ENCODE peak calls at places on chromosomes 7 and 10, in six cellular contexts. D is GM20000, Q is hepatocyte, K is neural progenitor cell, J is sigmoid colon, N is OCI-LY7. V is an unnamed sample.

GRCh38 chr7:117308891-117309290 is 14.0 kb downstream of the WNT2 start:
- DNase-seq in D (no peak), K (no peak), Q (no peak), N (no peak), J (no peak), V (no peak)

GRCh38 chr7:35617076-35617475 is 77.9 kb downstream of the HERPUD2 start:
- DNase-seq in Q (no peak), N (no peak), J (no peak), D (no peak), K (no peak), V (no peak)

GRCh38 chr10:125008689-125009579 is 67.0 kb downstream of the ZRANB1 start:
- DNase-seq in N (no peak), D (no peak), J (peak; percentile 63), K (peak; percentile 63), Q (no peak), V (no peak)

GRCh38 chr7:36192050-36192824 is 39.2 kb downstream of the EEPD1 start:
- DNase-seq in K (no peak), J (peak; percentile 69), D (no peak), Q (peak; percentile 21), N (peak; percentile 65), V (no peak)

GRCh38 chr7:152081088-152081487 is 55.6 kb downstream of the GALNT11 start:
- DNase-seq in D (no peak), Q (peak; percentile 38), K (peak; percentile 58), N (no peak), J (no peak), V (no peak)

GRCh38 chr7:47549397-47549796 is 32.5 kb downstream of the TNS3 start:
- DNase-seq in K (no peak), N (no peak), D (no peak), J (no peak), Q (no peak), V (no peak)

GRCh38 chr10:127937069-127937468 is 30.2 kb downstream of the PTPRE start:
- DNase-seq in K (no peak), Q (no peak), J (no peak), D (no peak), N (no peak), V (no peak)

GRCh38 chr10:24643679-24644209 is 79.9 kb downstream of the ARHGAP21 start:
- DNase-seq in K (no peak), J (no peak), N (no peak), Q (no peak), D (no peak), V (no peak)

GRCh38 chr7:134343796-134344195 is 27.1 kb upstream of the SLC35B4 start:
- DNase-seq in K (no peak), D (no peak), N (no peak), J (no peak), Q (no peak), V (no peak)

GRCh38 chr10:72126184-72126871 is 38.0 kb upstream of the SPOCK2 start:
- DNase-seq in J (no peak), D (no peak), K (peak; percentile 40), N (peak; percentile 62), Q (peak; percentile 17), V (no peak)

GRCh38 chr10:76036410-76036940 is 605.1 kb downstream of the LRMDA start:
- DNase-seq in D (peak; percentile 79), K (peak; percentile 69), Q (peak; percentile 82), J (peak; percentile 90), N (peak; percentile 23), V (no peak)

GRCh38 chr10:132654708-132655661 is 117.4 kb downstream of the INPP5A start:
- DNase-seq in J (no peak), D (peak; percentile 91), K (peak; percentile 82), N (peak; percentile 54), Q (peak; percentile 78), V (peak; percentile 55)

GRCh38 chr10:28291881-28292297 is 11.0 kb downstream of the MPP7 start:
- DNase-seq in N (no peak), J (no peak), Q (peak; percentile 39), K (no peak), D (no peak), V (no peak)

GRCh38 chr7:102412548-102412947 is 16.4 kb downstream of the PRKRIP1 start:
- DNase-seq in D (no peak), N (peak; percentile 63), Q (no peak), K (peak; percentile 38), J (no peak), V (no peak)

GRCh38 chr10:71476249-71477011 is 79.7 kb downstream of the CDH23 start:
- DNase-seq in J (peak; percentile 84), Q (no peak), D (no peak), N (no peak), K (no peak), V (no peak)

GRCh38 chr7:20219062-20219445 is 1.9 kb upstream of the MACC1 start:
- DNase-seq in D (no peak), Q (no peak), J (no peak), K (no peak), N (no peak), V (no peak)

GRCh38 chr7:20220824-20221547 is 3.8 kb upstream of the MACC1 start:
- DNase-seq in K (no peak), N (no peak), D (no peak), Q (no peak), J (no peak), V (no peak)

GRCh38 chr7:20220293-20220755 is 3.1 kb upstream of the MACC1 start:
- DNase-seq in J (no peak), N (peak; percentile 9), Q (no peak), K (no peak), D (no peak), V (no peak)

GRCh38 chr7:20218261-20218660 is 1.1 kb upstream of the MACC1 start:
- DNase-seq in K (no peak), Q (no peak), D (no peak), N (no peak), J (no peak), V (no peak)

DNA sequence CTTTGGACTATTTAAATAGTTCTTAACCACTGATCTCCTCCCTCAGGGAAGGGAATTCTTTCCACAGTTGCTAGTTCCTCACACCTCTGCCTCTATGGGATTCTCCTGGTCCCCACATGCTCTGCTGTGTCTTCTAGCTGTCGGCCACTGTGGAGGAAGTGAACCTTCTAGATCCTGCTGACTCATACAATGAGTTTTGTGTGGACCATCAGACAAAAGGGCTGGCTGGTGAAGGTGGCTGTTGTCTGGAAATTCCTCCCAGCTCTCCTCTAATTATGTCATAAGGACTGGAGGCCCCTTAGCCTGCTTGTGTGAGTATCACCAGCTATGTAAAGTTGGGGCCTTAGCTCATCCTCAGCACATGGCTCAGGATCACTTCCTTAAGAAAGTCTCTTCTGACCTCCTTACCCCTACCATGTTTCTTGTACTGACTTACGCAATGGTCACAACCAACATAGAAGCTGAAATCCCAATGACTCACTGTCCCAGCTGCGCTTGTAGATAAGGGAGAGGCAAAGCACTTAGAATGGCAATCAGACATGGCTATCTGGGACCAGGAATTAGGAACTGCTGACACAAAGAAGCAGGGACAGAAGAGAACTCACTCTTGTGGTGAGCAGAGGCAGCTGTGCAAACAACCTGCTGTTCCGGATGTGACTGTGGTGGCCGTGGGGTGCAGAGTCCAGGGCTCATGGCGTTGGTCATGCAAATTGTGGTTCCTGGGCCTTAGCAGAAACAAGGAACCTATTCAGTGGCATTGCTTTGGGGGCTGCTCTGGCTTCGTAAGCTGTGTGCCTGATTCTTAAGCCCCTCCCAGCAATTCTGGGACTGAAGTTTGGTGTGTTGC is 2.5 kb upstream of the MACC1 start:
- DNase-seq in Q (peak; percentile 85), J (peak; percentile 80), D (peak; percentile 61), N (peak; percentile 83), K (no peak), V (no peak)
- TF ChIP-seq CTCF in Q (no peak), J (no peak), D (no peak), N (no peak), K (no peak), V (no peak)

DNA sequence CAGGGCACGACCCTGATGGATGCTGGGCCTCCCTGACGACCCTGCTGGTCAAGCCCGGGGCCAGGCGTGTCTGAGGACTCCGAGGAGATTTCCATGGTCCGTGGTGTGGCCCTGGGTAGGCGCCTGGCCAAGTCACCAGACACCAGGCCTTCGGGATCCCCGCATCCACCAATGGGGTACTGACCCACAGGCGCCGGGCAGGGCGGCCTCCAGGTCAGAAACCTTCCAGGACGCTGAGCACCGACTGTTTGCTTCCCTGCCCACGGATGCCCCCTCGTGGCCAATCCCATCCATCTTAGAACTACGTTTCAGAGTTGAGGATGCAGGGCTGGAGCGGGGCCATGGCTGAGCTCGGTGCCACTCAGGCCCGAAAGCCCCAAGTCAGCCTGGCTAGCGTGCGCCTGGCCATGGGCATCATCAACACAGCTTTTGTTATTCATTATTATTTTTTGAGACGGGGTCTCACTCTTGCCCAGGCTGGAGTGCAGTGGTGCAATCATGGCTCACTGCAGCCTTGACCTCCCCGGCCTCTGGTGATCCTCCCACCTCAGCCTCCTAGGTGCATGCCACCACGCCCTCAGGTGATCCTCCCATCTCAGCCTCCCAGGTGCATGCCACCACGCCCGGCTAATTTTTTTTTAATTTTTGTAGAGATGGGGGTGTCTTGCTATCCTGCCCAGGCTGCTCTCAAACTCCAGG is 7.1 kb upstream of the AMZ1 start:
- DNase-seq in Q (peak; percentile 87), N (peak; percentile 62), K (peak; percentile 85), J (peak; percentile 85), D (peak; percentile 88), V (peak; percentile 90)
- TF ChIP-seq CTCF in Q (peak; percentile 66), N (peak; percentile 80), K (peak; percentile 73), J (peak; percentile 43), D (peak; percentile 63), V (peak; percentile 71)

GRCh38 chr10:84608126-84608525 is 279.7 kb downstream of the CCSER2 start:
- DNase-seq in J (no peak), K (no peak), N (no peak), D (no peak), Q (no peak), V (no peak)

GRCh38 chr10:84607523-84607922 is 279.1 kb downstream of the CCSER2 start:
- DNase-seq in N (no peak), D (no peak), J (no peak), K (no peak), Q (no peak), V (no peak)

GRCh38 chr10:84606428-84606827 is 278.0 kb downstream of the CCSER2 start:
- DNase-seq in J (no peak), Q (no peak), K (no peak), D (no peak), N (no peak), V (no peak)

GRCh38 chr10:84605802-84606201 is 277.4 kb downstream of the CCSER2 start:
- DNase-seq in J (no peak), N (no peak), K (no peak), D (no peak), Q (no peak), V (no peak)

DNA sequence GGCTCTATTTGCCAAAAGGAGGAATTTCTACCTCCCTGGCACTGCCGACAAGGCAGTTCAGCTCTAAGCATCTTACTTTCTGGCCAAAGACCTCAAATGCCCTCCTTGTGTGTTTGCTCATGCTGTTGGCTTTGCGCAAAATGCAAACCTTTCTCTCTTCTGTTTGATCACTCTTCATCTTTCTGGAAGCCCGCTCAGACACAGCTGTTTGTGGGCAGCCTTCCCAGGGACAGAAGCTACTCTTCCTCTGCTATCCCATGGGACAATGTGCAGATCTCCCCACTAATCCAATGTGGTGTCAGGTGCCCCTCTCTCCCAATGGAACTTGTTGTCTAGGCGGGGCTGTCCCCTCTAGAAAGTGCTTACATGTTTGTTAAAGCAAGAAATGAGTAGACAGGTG is 278.7 kb downstream of the CCSER2 start:
- DNase-seq in Q (no peak), N (no peak), K (no peak), J (no peak), D (no peak), V (no peak)
- TF ChIP-seq CTCF in Q (no peak), N (no peak), K (no peak), J (no peak), D (no peak), V (no peak)

DNA sequence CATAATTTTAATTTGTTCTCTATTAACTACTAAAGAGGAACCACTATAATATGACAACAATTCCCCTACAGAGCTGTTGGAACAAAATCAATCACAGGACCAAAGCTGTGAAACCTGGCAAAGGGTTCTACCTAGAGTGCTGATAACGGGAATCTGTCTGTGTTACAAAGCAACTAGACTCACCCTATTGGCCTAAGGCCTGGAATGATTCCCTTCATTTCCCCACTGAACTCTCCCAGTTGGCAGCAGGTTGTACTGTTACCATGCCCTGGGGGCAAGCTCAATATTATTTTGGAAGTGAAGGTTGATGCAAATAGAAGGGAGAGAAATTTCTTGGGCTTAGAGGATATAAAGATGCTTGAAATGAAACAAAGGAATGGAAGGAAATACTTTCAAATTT is 81.8 kb downstream of the SEMA3A start:
- DNase-seq in D (no peak), N (no peak), Q (no peak), K (no peak), J (no peak), V (no peak)
- TF ChIP-seq CTCF in D (no peak), N (no peak), Q (no peak), K (no peak), J (no peak), V (no peak)

V was measured in D721Med.